ENCODE peak calls at places on chromosomes 7 and 10, in eight cellular contexts. J, V, M, H, O, F, N and Q are unnamed samples. For H4K20me1, the result is how much of the 10 kb centered on the place peaks cover.

GRCh38 chr7:48188776-48189520 is 17.7 kb downstream of the ABCA13 start:
- DNase-seq in J (no peak), V (no peak), M (no peak), H (peak), O (no peak), F (no peak), N (no peak), Q (no peak)

GRCh38 chr10:15901889-15902288 is 41.6 kb upstream of the MINDY3 start:
- DNase-seq in J (no peak), V (no peak), M (no peak), H (no peak), O (no peak), F (no peak), N (no peak), Q (no peak)

GRCh38 chr10:88243847-88244730 is 339.0 kb downstream of the RNLS start:
- DNase-seq in J (no peak), V (no peak), M (peak), H (peak), O (peak), F (no peak), N (no peak), Q (peak)

GRCh38 chr10:34319197-34319846 is 495.8 kb downstream of the PARD3 start:
- DNase-seq in J (peak), V (no peak), M (peak), H (peak), O (peak), F (peak), N (no peak), Q (peak)

GRCh38 chr10:31036209-31036608 is 4.5 kb upstream of the ZNF438 start:
- DNase-seq in J (no peak), V (no peak), M (no peak), H (peak), O (peak), F (no peak), N (peak), Q (no peak)

GRCh38 chr10:98313598-98313997 is 45.6 kb upstream of the LOXL4 start:
- DNase-seq in J (no peak), V (no peak), M (no peak), H (no peak), O (no peak), F (no peak), N (no peak), Q (no peak)

GRCh38 chr10:36313142-36313541 is 671.0 kb upstream of the FZD8 start:
- DNase-seq in J (no peak), V (no peak), M (no peak), H (no peak), O (no peak), F (no peak), N (no peak), Q (no peak)

GRCh38 chr7:5393328-5393727 is 30.3 kb downstream of the TNRC18 start:
- DNase-seq in J (no peak), V (no peak), M (no peak), H (no peak), O (no peak), F (no peak), N (no peak), Q (no peak)

GRCh38 chr10:8874972-8875371 is 820.5 kb downstream of the GATA3 start:
- DNase-seq in J (no peak), V (no peak), M (no peak), H (no peak), O (no peak), F (no peak), N (no peak), Q (no peak)

GRCh38 chr10:29482591-29483421 is 152.0 kb downstream of the SVIL start:
- DNase-seq in J (peak), V (no peak), M (peak), H (peak), O (peak), F (peak), N (peak), Q (no peak)

GRCh38 chr10:87068281-87068680 is 26.4 kb downstream of the GLUD1 start:
- DNase-seq in J (no peak), V (no peak), M (peak), H (no peak), O (no peak), F (no peak), N (no peak), Q (no peak)

GRCh38 chr10:3094565-3095168 is 27.3 kb downstream of the PFKP start:
- DNase-seq in J (no peak), V (no peak), M (no peak), H (peak), O (peak), F (peak), N (no peak), Q (no peak)

GRCh38 chr7:46072722-46073121 is 151.7 kb upstream of the IGFBP3 start:
- DNase-seq in J (peak), V (no peak), M (no peak), H (peak), O (no peak), F (no peak), N (no peak), Q (no peak)

GRCh38 chr10:1171586-1171985 is 115.4 kb downstream of the WDR37 start:
- DNase-seq in J (no peak), V (no peak), M (no peak), H (no peak), O (no peak), F (no peak), N (no peak), Q (no peak)

GRCh38 chr7:28855538-28856217 is 102.5 kb downstream of the TRIL start:
- DNase-seq in J (peak), V (no peak), M (no peak), H (peak), O (peak), F (peak), N (no peak), Q (peak)

GRCh38 chr10:15168296-15168780 is at the start of gene NMT2:
- DNase-seq in J (no peak), V (peak), M (no peak), H (peak), O (no peak), F (peak), N (peak), Q (no peak)

GRCh38 chr10:113704637-113705343 is 25.1 kb downstream of the CASP7 start:
- DNase-seq in J (peak), V (peak), M (peak), H (peak), O (peak), F (peak), N (no peak), Q (peak)

GRCh38 chr10:110007171-110007700 is 548 bp upstream of the ADD3 start:
- DNase-seq in J (peak), V (peak), M (no peak), H (peak), O (peak), F (no peak), N (no peak), Q (no peak)

GRCh38 chr7:3065724-3066143 is 22.1 kb upstream of the CARD11 start:
- DNase-seq in J (peak), V (peak), M (peak), H (peak), O (peak), F (peak), N (peak), Q (peak)

GRCh38 chr10:100876575-100877158 is 36.1 kb upstream of the SLF2 start:
- DNase-seq in J (no peak), V (no peak), M (no peak), H (no peak), O (no peak), F (no peak), N (no peak), Q (no peak)

GRCh38 chr10:50375745-50376144 is 124.4 kb upstream of the ASAH2 start:
- DNase-seq in J (no peak), V (no peak), M (no peak), H (no peak), O (no peak), F (no peak), N (no peak), Q (no peak)

GRCh38 chr7:9189683-9190082 is 756.3 kb downstream of the NXPH1 start:
- DNase-seq in J (no peak), V (no peak), M (no peak), H (no peak), O (no peak), F (no peak), N (no peak), Q (no peak)

DNA sequence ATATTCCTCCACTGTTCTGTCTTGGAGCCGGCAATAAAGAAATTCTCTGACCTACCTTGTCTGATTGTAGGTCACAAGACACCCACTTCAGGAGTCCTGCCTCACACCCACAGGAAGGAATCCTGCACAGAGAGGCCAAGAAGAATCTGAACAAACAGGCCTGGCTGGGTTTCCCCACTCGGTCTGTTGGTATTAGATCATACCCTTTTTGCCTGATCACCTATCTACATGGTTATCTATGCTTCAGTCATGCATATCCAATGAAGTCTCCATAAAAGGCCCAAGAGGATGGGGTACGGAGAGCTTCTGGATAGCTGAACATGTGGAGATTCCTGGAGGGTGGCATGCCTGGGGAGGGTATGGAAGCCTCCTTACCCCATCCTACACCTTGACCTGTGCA is 12.3 kb downstream of the OGDH start:
- DNase-seq in J (no peak), V (no peak), M (no peak), H (peak), O (no peak), F (no peak), N (no peak), Q (peak)
- H4K20me1 ChIP-seq in J (under half), V (under half), M (under half), H (under half), O (under half), F (under half), N (under half), Q (under half)

GRCh38 chr7:40148671-40149070 is 13.9 kb downstream of the SUGCT start:
- DNase-seq in J (no peak), V (no peak), M (no peak), H (no peak), O (no peak), F (no peak), N (no peak), Q (no peak)
- H2AFZ ChIP-seq in J (no peak), V (no peak), M (no peak), H (no peak), O (no peak), F (no peak), N (no peak), Q (no peak)

DNA sequence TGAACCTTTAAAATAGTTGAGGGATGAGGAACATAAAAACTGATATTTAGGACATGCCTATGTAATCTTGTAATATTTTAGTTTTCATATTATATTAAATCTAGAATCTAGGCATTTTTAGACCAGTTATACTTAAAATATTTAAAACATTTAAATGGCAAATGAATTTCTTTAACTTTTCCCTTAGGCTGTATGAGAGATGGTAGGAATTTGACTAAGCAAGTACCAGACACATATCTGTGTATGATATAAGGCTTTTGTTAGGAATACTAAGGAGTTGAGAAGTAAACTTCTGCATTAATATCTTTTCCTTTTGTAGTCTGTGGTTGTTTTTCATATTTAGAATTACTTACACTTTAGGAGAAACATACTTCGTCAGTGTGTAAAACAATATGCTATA is 25.1 kb downstream of the SEPTIN7 start:
- DNase-seq in J (no peak), V (no peak), M (no peak), H (no peak), O (no peak), F (no peak), N (no peak), Q (no peak)
- H4K20me1 ChIP-seq in J (under half), V (under half), M (half or more), H (under half), O (half or more), F (under half), N (under half), Q (half or more)

DNA sequence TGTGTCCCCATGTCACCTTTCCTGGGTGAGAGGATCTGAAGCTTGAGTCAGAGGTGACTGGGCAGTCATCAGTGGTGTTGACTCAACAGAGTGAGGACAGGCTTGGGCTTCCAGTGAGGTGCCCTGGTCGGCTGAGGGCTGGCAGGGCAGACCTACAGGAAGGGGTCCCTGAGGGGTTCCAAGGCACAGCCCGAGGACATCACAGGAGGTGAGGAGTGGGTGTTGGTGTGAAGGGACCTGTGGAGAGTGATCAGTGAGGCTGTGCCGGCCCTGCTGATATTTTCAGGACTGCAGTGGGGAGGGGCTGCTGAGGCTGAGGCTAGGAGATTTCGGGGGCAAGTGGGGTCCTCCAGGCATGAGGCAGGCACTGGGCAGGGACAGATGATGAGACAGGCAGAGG is 545.5 kb downstream of the TCERG1L start:
- DNase-seq in J (no peak), V (no peak), M (no peak), H (no peak), O (no peak), F (no peak), N (no peak), Q (no peak)
- H2AFZ ChIP-seq in J (no peak), V (no peak), M (no peak), H (no peak), O (no peak), F (no peak), N (no peak), Q (no peak)

GRCh38 chr7:150982348-150982747 is 4.2 kb upstream of the KCNH2 start:
- DNase-seq in J (no peak), V (no peak), M (no peak), H (no peak), O (no peak), F (no peak), N (no peak), Q (no peak)
- H4K20me1 ChIP-seq in J (under half), V (under half), M (under half), H (under half), O (under half), F (under half), N (under half), Q (under half)

DNA sequence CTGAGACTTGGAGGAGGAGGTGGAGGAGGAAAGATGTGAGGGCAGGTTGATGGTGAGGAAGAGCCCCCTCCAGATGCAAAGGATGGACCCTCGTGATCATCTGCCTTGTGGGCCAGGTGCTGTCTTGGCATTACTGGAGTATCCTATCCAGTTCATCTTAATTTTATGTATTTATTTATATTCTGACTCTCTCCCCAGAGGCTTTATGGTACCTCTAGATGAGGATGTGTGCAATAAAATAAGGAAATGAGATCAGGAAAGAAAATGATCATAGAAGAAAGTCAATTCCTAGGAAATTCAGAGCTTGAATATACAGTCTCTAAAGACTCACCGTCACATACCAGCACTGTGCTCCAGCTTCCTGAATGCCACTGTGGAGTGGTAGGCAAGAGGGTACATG is 94.1 kb downstream of the LRRC18 start:
- DNase-seq in J (no peak), V (no peak), M (no peak), H (no peak), O (no peak), F (no peak), N (no peak), Q (no peak)
- H2AFZ ChIP-seq in J (no peak), V (no peak), M (no peak), H (no peak), O (no peak), F (no peak), N (no peak), Q (no peak)